ENCODE peak calls at places on chromosomes 4 and X, in four cellular contexts. One of them, this sample, is unnamed.
A peak's percentile ranks its signal among the peaks of the same experiment; 100 is the strongest.

GRCh38 chr4:140296871-140297570 is 76.4 kb upstream of the SCOC start:
- DNase-seq in left ventricle myocardium inferior: no peak
- DNase-seq in PC-9: peak; percentile 35
- DNase-seq in fibroblast of lung: no peak
- DNase-seq in this sample: peak; percentile 51

GRCh38 chr4:27775156-27775555 is 914.5 kb downstream of the STIM2 start:
- DNase-seq in left ventricle myocardium inferior: no peak
- DNase-seq in PC-9: no peak
- DNase-seq in fibroblast of lung: no peak
- DNase-seq in this sample: no peak

GRCh38 chr4:98838977-98839618 is 89.8 kb downstream of the EIF4E start:
- DNase-seq in left ventricle myocardium inferior: no peak
- DNase-seq in PC-9: no peak
- DNase-seq in fibroblast of lung: peak; percentile 45
- DNase-seq in this sample: peak; percentile 22

GRCh38 chrX:23945206-23945605 is 37.4 kb downstream of the CXorf58 start:
- DNase-seq in left ventricle myocardium inferior: no peak
- DNase-seq in PC-9: no peak
- DNase-seq in fibroblast of lung: no peak
- DNase-seq in this sample: no peak

GRCh38 chrX:151828434-151829080 is 84.1 kb upstream of the MAGEA4 start:
- DNase-seq in left ventricle myocardium inferior: no peak
- DNase-seq in PC-9: no peak
- DNase-seq in fibroblast of lung: no peak
- DNase-seq in this sample: no peak

GRCh38 chrX:134734343-134735001 is 76.2 kb upstream of the PLAC1 start:
- DNase-seq in left ventricle myocardium inferior: no peak
- DNase-seq in PC-9: no peak
- DNase-seq in fibroblast of lung: peak; percentile 86
- DNase-seq in this sample: peak; percentile 37

GRCh38 chrX:125198546-125198945 is 121.1 kb upstream of the TEX13C start:
- DNase-seq in left ventricle myocardium inferior: no peak
- DNase-seq in PC-9: no peak
- DNase-seq in fibroblast of lung: no peak
- DNase-seq in this sample: no peak

GRCh38 chr4:3201718-3202702 is 46.9 kb upstream of the MSANTD1 start:
- DNase-seq in left ventricle myocardium inferior: no peak
- DNase-seq in PC-9: no peak
- DNase-seq in fibroblast of lung: peak; percentile 81
- DNase-seq in this sample: no peak

GRCh38 chr4:170580651-170581050 is 490.9 kb upstream of the AADAT start:
- DNase-seq in left ventricle myocardium inferior: no peak
- DNase-seq in PC-9: no peak
- DNase-seq in fibroblast of lung: no peak
- DNase-seq in this sample: no peak
- TF ChIP-seq CTCF in left ventricle myocardium inferior: no peak
- TF ChIP-seq CTCF in PC-9: no peak
- TF ChIP-seq CTCF in fibroblast of lung: no peak
- TF ChIP-seq CTCF in this sample: no peak

GRCh38 chr4:104596189-104596588 is 101.5 kb upstream of the CXXC4 start:
- DNase-seq in left ventricle myocardium inferior: no peak
- DNase-seq in PC-9: no peak
- DNase-seq in fibroblast of lung: peak; percentile 4
- DNase-seq in this sample: no peak

GRCh38 chr4:104589264-104589868 is 94.7 kb upstream of the CXXC4 start:
- DNase-seq in left ventricle myocardium inferior: no peak
- DNase-seq in PC-9: no peak
- DNase-seq in fibroblast of lung: peak; percentile 13
- DNase-seq in this sample: no peak

GRCh38 chr4:104591505-104591904 is 96.8 kb upstream of the CXXC4 start:
- DNase-seq in left ventricle myocardium inferior: peak; percentile 28
- DNase-seq in PC-9: no peak
- DNase-seq in fibroblast of lung: peak; percentile 29
- DNase-seq in this sample: peak; percentile 35

DNA sequence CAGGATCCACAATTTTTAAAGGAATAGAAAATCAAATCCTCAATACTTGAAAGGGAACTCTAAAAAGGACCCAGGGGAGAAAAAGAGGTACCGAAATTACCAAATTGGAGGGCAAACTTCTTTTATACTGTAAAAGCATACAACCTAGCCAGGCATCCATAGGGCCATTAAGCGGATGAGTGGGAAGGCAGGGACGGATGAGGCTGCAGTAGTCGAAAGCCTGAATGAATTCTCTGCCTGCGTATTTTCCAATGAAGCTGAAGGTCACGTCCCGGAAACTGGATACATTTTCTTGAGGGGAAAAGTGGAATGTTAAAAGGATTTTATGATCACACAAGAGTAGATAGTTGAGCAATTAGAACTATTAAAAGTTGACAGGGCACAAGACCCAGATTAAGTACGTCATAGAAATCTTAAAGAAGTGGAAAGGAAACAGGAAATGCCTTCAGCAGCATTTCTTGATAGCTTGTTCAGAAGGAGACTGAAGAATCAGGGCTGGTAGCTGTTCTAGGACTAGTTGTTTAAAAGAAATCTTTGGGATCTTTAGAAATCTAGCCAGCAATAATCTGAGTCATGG is 98.3 kb upstream of the CXXC4 start:
- DNase-seq in left ventricle myocardium inferior: no peak
- DNase-seq in PC-9: no peak
- DNase-seq in fibroblast of lung: peak; percentile 68
- DNase-seq in this sample: no peak
- H3K4me3 ChIP-seq in left ventricle myocardium inferior: peak overlapping the region; percentile 34
- H3K4me3 ChIP-seq in PC-9: no peak overlapping the region
- H3K4me3 ChIP-seq in fibroblast of lung: no peak overlapping the region
- H3K4me3 ChIP-seq in this sample: no peak overlapping the region

DNA sequence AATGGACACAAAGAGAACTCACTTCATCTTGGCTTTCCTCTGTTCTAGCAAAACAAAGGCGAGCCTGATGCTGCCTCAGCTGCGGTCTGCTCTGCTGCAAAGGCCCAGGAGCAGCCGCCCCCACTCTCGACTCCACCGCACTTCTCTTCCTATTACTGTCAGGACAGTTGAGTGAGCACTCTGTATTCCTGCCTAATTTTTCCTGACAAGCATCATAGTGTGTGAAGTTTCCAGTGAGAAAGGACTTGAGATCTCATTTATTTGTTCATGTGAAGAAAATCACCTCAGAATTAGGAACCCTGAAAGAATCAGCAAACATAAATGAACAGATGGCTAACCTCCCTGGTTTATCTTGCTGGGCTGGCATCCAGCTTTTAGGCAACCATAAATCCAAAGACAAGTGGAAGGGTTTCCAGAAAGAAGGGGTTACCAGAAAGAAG is 15.6 kb downstream of the SCARB2 start:
- DNase-seq in left ventricle myocardium inferior: peak; percentile 44
- DNase-seq in PC-9: no peak
- DNase-seq in fibroblast of lung: peak; percentile 79
- DNase-seq in this sample: peak; percentile 71
- H3K4me1 ChIP-seq in left ventricle myocardium inferior: peaks cover 91% of the 10 kb centered on the region
- H3K4me1 ChIP-seq in PC-9: peaks cover 43% of the 10 kb centered on the region
- H3K4me1 ChIP-seq in fibroblast of lung: peaks cover 49% of the 10 kb centered on the region
- H3K4me1 ChIP-seq in this sample: peaks cover 35% of the 10 kb centered on the region

GRCh38 chr4:63563288-63564014 is 845.8 kb downstream of the TECRL start:
- DNase-seq in left ventricle myocardium inferior: no peak
- DNase-seq in PC-9: no peak
- DNase-seq in fibroblast of lung: no peak
- DNase-seq in this sample: no peak
- TF ChIP-seq CTCF in left ventricle myocardium inferior: peak; percentile 21
- TF ChIP-seq CTCF in PC-9: no peak
- TF ChIP-seq CTCF in fibroblast of lung: no peak
- TF ChIP-seq CTCF in this sample: peak; percentile 38

DNA sequence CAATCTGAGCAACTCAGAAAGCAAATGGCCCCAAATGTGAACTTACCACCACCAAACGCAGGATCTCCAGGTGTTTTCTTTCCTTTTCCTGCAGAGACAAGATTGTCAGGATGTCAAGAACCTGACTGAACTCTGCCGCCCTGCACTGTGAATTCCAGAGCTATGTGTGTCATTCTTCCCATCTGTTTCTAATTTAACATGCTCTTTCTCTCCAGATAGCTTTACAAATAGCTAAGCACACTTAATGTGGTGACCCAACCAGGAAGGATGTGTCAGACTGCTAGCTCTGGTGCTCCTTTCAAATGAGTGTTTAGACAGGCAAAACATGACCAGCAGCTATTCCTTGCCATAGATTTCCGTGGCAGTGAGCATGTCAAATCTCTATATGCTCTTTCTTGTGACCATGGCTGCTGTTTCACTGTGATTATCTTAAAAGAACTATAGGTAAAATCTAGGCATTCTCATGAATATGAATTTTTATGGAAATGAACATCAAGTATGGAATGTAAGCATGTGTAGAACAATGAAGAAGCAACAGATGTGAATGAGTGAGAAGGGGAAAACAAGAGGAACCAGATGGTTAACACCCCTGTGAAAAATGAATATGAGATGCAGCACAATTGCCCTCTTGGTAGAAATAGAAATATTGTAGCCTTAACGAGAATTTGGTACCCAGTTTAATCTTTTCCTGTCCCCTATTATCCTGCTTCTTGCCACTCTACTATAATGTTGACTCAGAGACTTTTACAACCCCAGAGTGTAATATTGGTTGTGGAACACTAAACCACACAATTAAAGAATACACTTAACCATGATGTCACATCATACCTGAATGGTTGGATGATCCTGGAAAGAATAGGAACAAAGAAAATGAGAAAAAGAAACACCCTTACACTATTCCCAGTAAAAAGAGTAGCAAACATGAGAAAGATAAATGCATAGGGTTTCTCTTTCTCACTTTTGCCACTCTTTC is 247.8 kb upstream of the DKK2 start:
- DNase-seq in left ventricle myocardium inferior: no peak
- DNase-seq in PC-9: peak; percentile 38
- DNase-seq in fibroblast of lung: peak; percentile 72
- DNase-seq in this sample: no peak
- H3K4me3 ChIP-seq in left ventricle myocardium inferior: no peak overlapping the region
- H3K4me3 ChIP-seq in PC-9: no peak overlapping the region
- H3K4me3 ChIP-seq in fibroblast of lung: no peak overlapping the region
- H3K4me3 ChIP-seq in this sample: no peak overlapping the region

GRCh38 chrX:39726810-39727209 is 370.9 kb downstream of the BCOR start:
- DNase-seq in left ventricle myocardium inferior: peak; percentile 42
- DNase-seq in PC-9: no peak
- DNase-seq in fibroblast of lung: no peak
- DNase-seq in this sample: peak; percentile 48

GRCh38 chrX:39728025-39728424 is 369.7 kb downstream of the BCOR start:
- DNase-seq in left ventricle myocardium inferior: no peak
- DNase-seq in PC-9: no peak
- DNase-seq in fibroblast of lung: no peak
- DNase-seq in this sample: peak; percentile 69

GRCh38 chrX:39724544-39724943 is 373.2 kb downstream of the BCOR start:
- DNase-seq in left ventricle myocardium inferior: no peak
- DNase-seq in PC-9: no peak
- DNase-seq in fibroblast of lung: no peak
- DNase-seq in this sample: no peak

GRCh38 chrX:39725114-39725513 is 372.6 kb downstream of the BCOR start:
- DNase-seq in left ventricle myocardium inferior: no peak
- DNase-seq in PC-9: no peak
- DNase-seq in fibroblast of lung: no peak
- DNase-seq in this sample: no peak

GRCh38 chrX:39725928-39726619 is 371.7 kb downstream of the BCOR start:
- DNase-seq in left ventricle myocardium inferior: no peak
- DNase-seq in PC-9: no peak
- DNase-seq in fibroblast of lung: peak; percentile 71
- DNase-seq in this sample: no peak
- H3K4me1 ChIP-seq in left ventricle myocardium inferior: peaks cover 17% of the 10 kb centered on the region
- H3K4me1 ChIP-seq in PC-9: no peaks in the 10 kb centered on the region
- H3K4me1 ChIP-seq in fibroblast of lung: peaks cover 5% of the 10 kb centered on the region
- H3K4me1 ChIP-seq in this sample: peaks cover 26% of the 10 kb centered on the region

GRCh38 chr4:111136438-111136837 is 513.6 kb upstream of the PITX2 start:
- DNase-seq in left ventricle myocardium inferior: no peak
- DNase-seq in PC-9: no peak
- DNase-seq in fibroblast of lung: no peak
- DNase-seq in this sample: peak; percentile 29
- TF ChIP-seq CTCF in left ventricle myocardium inferior: no peak
- TF ChIP-seq CTCF in PC-9: no peak
- TF ChIP-seq CTCF in fibroblast of lung: no peak
- TF ChIP-seq CTCF in this sample: peak; percentile 59

This sample was measured in BE2C.